ENCODE peak calls at places on chromosomes 12 and 14, in ten cellular contexts. G is stimulated activated CD8-positive, alpha-beta memory T cell treated with anti-CD3 and anti-CD28 coated beads, Interleukin-15, amount 100 ng/mL, for 1 hour; C is IMR-90; X is activated CD4-positive, alpha-beta T cell treated with anti-CD3 and anti-CD28 coated beads for 24 hours; U is activated effector memory CD4-positive, alpha-beta T cell treated with anti-CD3 and anti-CD28 coated beads, Interleukin-2, amount 50 U/mL, for 16 hours; F is C1 segment of cervical spinal cord; M is NCI-H460; Y is non-pigmented ciliary epithelial cell; I is amniotic stem cell; E is fibroblast of mammary gland. Z is an unnamed sample.
A peak's percentile ranks its signal among the peaks of the same experiment; 100 is the strongest.

GRCh38 chr12:132043216-132043615 is 93.5 kb downstream of the EP400 start:
- DNase-seq in G (no peak), C (no peak), X (no peak), U (no peak), F (no peak), M (no peak), Y (no peak), I (no peak), E (no peak), Z (no peak)

GRCh38 chr12:55705802-55706402 is 1.8 kb downstream of the ITGA7 start:
- DNase-seq in G (no peak), C (no peak), X (no peak), U (peak; percentile 71), F (no peak), M (no peak), Y (no peak), I (no peak), E (no peak), Z (no peak)

GRCh38 chr12:112937741-112938719 is at the start of gene OAS3:
- DNase-seq in G (peak; percentile 51), C (peak; percentile 79), X (peak; percentile 21), U (peak; percentile 90), F (peak; percentile 10), M (peak; percentile 61), Y (peak; percentile 23), I (peak; percentile 27), E (peak; percentile 76), Z (peak; percentile 78)

GRCh38 chr12:111209779-111210178 is 159.1 kb downstream of the PHETA1 start:
- DNase-seq in G (no peak), C (no peak), X (no peak), U (no peak), F (no peak), M (no peak), Y (no peak), I (no peak), E (no peak), Z (no peak)

GRCh38 chr14:50937325-50937724 is 7.0 kb downstream of the PYGL start:
- DNase-seq in G (no peak), C (peak; percentile 80), X (no peak), U (no peak), F (no peak), M (no peak), Y (peak; percentile 46), I (no peak), E (peak; percentile 71), Z (no peak)

GRCh38 chr14:99752486-99753121 is 40.6 kb upstream of the EML1 start:
- DNase-seq in G (no peak), C (peak; percentile 76), X (no peak), U (no peak), F (no peak), M (no peak), Y (no peak), I (peak; percentile 74), E (peak; percentile 53), Z (no peak)

GRCh38 chr14:100914597-100915021 is 11.1 kb upstream of the RTL1 start:
- DNase-seq in G (no peak), C (peak; percentile 59), X (no peak), U (peak; percentile 51), F (no peak), M (no peak), Y (peak; percentile 20), I (no peak), E (no peak), Z (no peak)

GRCh38 chr12:6363330-6364036 is 11.9 kb downstream of the SCNN1A start:
- DNase-seq in G (no peak), C (peak; percentile 28), X (peak; percentile 60), U (peak; percentile 87), F (no peak), M (peak; percentile 53), Y (no peak), I (no peak), E (peak; percentile 51), Z (peak; percentile 46)

GRCh38 chr12:153080-153746 is 60.7 kb downstream of the SLC6A12 start:
- DNase-seq in G (peak; percentile 5), C (peak; percentile 54), X (peak; percentile 56), U (peak; percentile 71), F (no peak), M (peak; percentile 58), Y (no peak), I (no peak), E (peak; percentile 44), Z (peak; percentile 65)

GRCh38 chr12:52608826-52609630 is 7.8 kb upstream of the KRT72 start:
- DNase-seq in G (no peak), C (no peak), X (no peak), U (no peak), F (no peak), M (no peak), Y (no peak), I (no peak), E (no peak), Z (no peak)

GRCh38 chr14:91264151-91265150 is 19.9 kb upstream of the GPR68 start:
- DNase-seq in G (no peak), C (no peak), X (no peak), U (peak; percentile 76), F (no peak), M (no peak), Y (no peak), I (no peak), E (no peak), Z (no peak)

GRCh38 chr12:100364334-100364733 is 7.5 kb downstream of the SLC17A8 start:
- DNase-seq in G (no peak), C (no peak), X (no peak), U (no peak), F (no peak), M (no peak), Y (no peak), I (no peak), E (no peak), Z (no peak)

GRCh38 chr12:6318440-6318879 is 8.0 kb downstream of the PLEKHG6 start:
- DNase-seq in G (no peak), C (no peak), X (no peak), U (no peak), F (no peak), M (no peak), Y (no peak), I (no peak), E (no peak), Z (no peak)

GRCh38 chr14:20632831-20633771 is 8.4 kb downstream of the OR6S1 start:
- DNase-seq in G (peak; percentile 24), C (peak; percentile 85), X (peak; percentile 52), U (peak; percentile 83), F (peak; percentile 53), M (peak; percentile 91), Y (peak; percentile 72), I (peak; percentile 43), E (peak; percentile 91), Z (no peak)

GRCh38 chr12:23502259-23502658 is 447.2 kb downstream of the SOX5 start:
- DNase-seq in G (no peak), C (no peak), X (no peak), U (no peak), F (no peak), M (no peak), Y (no peak), I (no peak), E (no peak), Z (no peak)